ENCODE peak calls at places on chromosomes 7 and 10, in ten cellular contexts. R is HepG2, F is A549, S is WTC11, A is K562, T is NB4, I is HCT116, W is H1, J is GM12878, Y is SK-N-SH. Q is an unnamed sample.

GRCh38 chr7:100568936-100569844 is 4.5 kb downstream of the SAP25 start:
- DNase-seq in T (peak; percentile 92), R (peak; percentile 91), A (peak; percentile 68), S (peak; percentile 85), W (peak; percentile 67), I (no peak), J (no peak), Y (peak; percentile 79), F (peak; percentile 62), Q (peak; percentile 50)

GRCh38 chr10:12510566-12510965 is 161.2 kb downstream of the CAMK1D start:
- DNase-seq in W (no peak), I (no peak), T (no peak), J (no peak), F (no peak), R (no peak), Y (no peak), S (no peak), A (no peak), Q (no peak)

GRCh38 chr10:71262027-71262426 is 49.7 kb downstream of the UNC5B start:
- DNase-seq in A (no peak), T (no peak), I (no peak), R (no peak), Y (no peak), F (no peak), W (no peak), S (no peak), J (no peak), Q (no peak)

GRCh38 chr7:51259766-51260165 is 56.8 kb downstream of the COBL start:
- DNase-seq in F (no peak), T (no peak), W (no peak), S (no peak), A (no peak), R (no peak), J (no peak), I (no peak), Y (no peak), Q (no peak)

GRCh38 chr10:77099136-77099535 is 538.5 kb downstream of the KCNMA1 start:
- DNase-seq in S (no peak), Y (no peak), W (no peak), R (no peak), J (no peak), T (no peak), I (no peak), F (no peak), A (no peak), Q (no peak)

GRCh38 chr10:14775656-14776055 is 959 bp upstream of the FAM107B start:
- DNase-seq in J (no peak), Y (no peak), A (no peak), S (no peak), R (no peak), I (no peak), F (no peak), W (no peak), T (no peak), Q (no peak)

GRCh38 chr7:78912781-78913180 is 540.7 kb downstream of the MAGI2 start:
- DNase-seq in W (no peak), I (no peak), S (no peak), F (no peak), R (no peak), J (no peak), T (no peak), Y (no peak), A (no peak), Q (no peak)

GRCh38 chr10:123974406-123974805 is 82.8 kb upstream of the CPXM2 start:
- DNase-seq in W (no peak), T (no peak), J (no peak), A (peak; percentile 91), R (no peak), F (peak; percentile 79), I (peak; percentile 99), S (no peak), Y (no peak), Q (peak; percentile 6)

GRCh38 chr10:71241899-71242620 is 29.7 kb downstream of the UNC5B start:
- DNase-seq in R (no peak), I (no peak), A (no peak), Y (peak; percentile 55), W (no peak), S (no peak), F (no peak), T (peak; percentile 35), J (no peak), Q (peak; percentile 37)

GRCh38 chr10:77505431-77506334 is 131.9 kb downstream of the KCNMA1 start:
- DNase-seq in S (no peak), J (no peak), R (no peak), I (peak; percentile 68), Y (no peak), W (no peak), A (no peak), F (peak; percentile 44), T (no peak), Q (no peak)

GRCh38 chr10:50333872-50334271 is 82.6 kb upstream of the ASAH2 start:
- DNase-seq in W (no peak), A (no peak), Y (no peak), I (no peak), J (no peak), T (no peak), F (no peak), S (no peak), R (no peak), Q (no peak)

GRCh38 chr10:34280599-34281374 is 534.3 kb downstream of the PARD3 start:
- DNase-seq in T (no peak), W (no peak), A (no peak), Y (no peak), I (no peak), S (no peak), F (peak; percentile 77), R (peak; percentile 29), J (no peak), Q (peak; percentile 93)

GRCh38 chr7:151571471-151571870 is 51.8 kb upstream of the RHEB start:
- DNase-seq in T (no peak), I (no peak), Y (no peak), W (no peak), A (no peak), R (no peak), F (no peak), J (no peak), S (no peak), Q (no peak)

GRCh38 chr10:103145860-103146466 is 47.1 kb downstream of the NT5C2 start:
- DNase-seq in T (peak; percentile 35), A (no peak), F (peak; percentile 42), J (no peak), Y (peak; percentile 21), I (peak; percentile 51), S (no peak), W (no peak), R (peak; percentile 42), Q (peak; percentile 91)

GRCh38 chr10:122078326-122078725 is 89.4 kb downstream of the TACC2 start:
- DNase-seq in R (no peak), W (no peak), F (no peak), S (no peak), J (no peak), I (no peak), Y (peak; percentile 34), T (no peak), A (no peak), Q (no peak)

GRCh38 chr7:37198906-37199485 is 249.7 kb downstream of the ELMO1 start:
- DNase-seq in A (peak; percentile 69), Y (peak; percentile 75), I (peak; percentile 61), S (peak; percentile 83), J (peak; percentile 19), R (peak; percentile 78), F (peak; percentile 76), T (peak; percentile 84), W (peak; percentile 34), Q (peak; percentile 71)

GRCh38 chr7:1331576-1332467 is 99.2 kb downstream of the UNCX start:
- DNase-seq in T (peak; percentile 57), S (no peak), I (no peak), R (no peak), Y (peak; percentile 52), J (no peak), W (no peak), F (no peak), A (no peak), Q (no peak)

GRCh38 chr10:78759448-78760120 is 309.2 kb upstream of the ZMIZ1 start:
- DNase-seq in Y (no peak), I (no peak), S (no peak), T (no peak), F (no peak), W (no peak), J (no peak), A (no peak), R (no peak), Q (no peak)

GRCh38 chr10:44056206-44056605 is 328.7 kb downstream of the CXCL12 start:
- DNase-seq in W (no peak), I (no peak), T (no peak), R (no peak), Y (peak; percentile 50), J (no peak), S (no peak), A (no peak), F (no peak), Q (no peak)

GRCh38 chr7:129385116-129385515 is 49.1 kb upstream of the STRIP2 start:
- DNase-seq in A (no peak), Y (no peak), S (no peak), W (no peak), J (no peak), T (no peak), I (no peak), F (no peak), R (no peak), Q (no peak)
- TF ChIP-seq MAX in A (no peak), Y (no peak), S (no peak), W (no peak), J (no peak), T (no peak), I (no peak), F (no peak), R (no peak), Q (no peak)

GRCh38 chr7:22452142-22452763 is 47.7 kb downstream of the STEAP1B start:
- DNase-seq in W (peak; percentile 25), Y (peak; percentile 74), S (peak; percentile 86), F (peak; percentile 31), R (peak; percentile 47), J (no peak), I (peak; percentile 42), T (peak; percentile 66), A (peak; percentile 67), Q (peak; percentile 51)
- TF ChIP-seq MAX in W (no peak), Y (no peak), S (no peak), F (no peak), R (no peak), J (no peak), I (no peak), T (no peak), A (no peak), Q (no peak)

GRCh38 chr7:133253522-133253882 is 624 bp downstream of the EXOC4 start:
- DNase-seq in J (no peak), S (no peak), W (no peak), R (peak; percentile 22), I (no peak), F (peak; percentile 6), A (peak; percentile 33), Y (no peak), T (peak; percentile 34), Q (peak; percentile 43)
- TF ChIP-seq MAX in J (no peak), S (no peak), W (no peak), R (no peak), I (no peak), F (no peak), A (no peak), Y (no peak), T (no peak), Q (no peak)

DNA sequence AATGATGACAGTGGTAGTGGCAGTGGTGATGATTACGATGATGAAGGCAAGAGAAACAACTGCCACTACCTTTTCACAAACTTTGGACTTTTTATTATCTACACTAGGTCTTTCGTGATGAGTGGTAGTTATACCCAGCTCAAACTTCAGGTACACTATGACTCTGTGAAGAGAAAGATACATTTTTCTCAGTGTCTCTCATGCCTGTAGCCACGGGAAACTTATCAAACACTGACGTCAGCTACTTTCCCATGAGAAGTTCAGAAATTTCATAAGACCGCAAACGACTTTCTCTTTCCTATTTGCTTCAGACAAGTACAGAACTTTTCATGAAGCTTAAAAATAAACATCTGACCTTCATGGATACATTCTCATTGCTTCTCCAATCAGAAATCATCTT is 57.0 kb downstream of the CALD1 start:
- DNase-seq in R (no peak), Y (no peak), I (no peak), F (no peak), J (no peak), A (no peak), S (no peak), T (no peak), W (no peak), Q (no peak)
- TF ChIP-seq MAX in R (no peak), Y (no peak), I (no peak), F (no peak), J (no peak), A (no peak), S (no peak), T (no peak), W (no peak), Q (no peak)